ENCODE peak calls at places on chromosomes 5 and 9, in nine cellular contexts. One of them, this sample, is unnamed.

GRCh38 chr5:166907314-166907713 is 1384.1 kb upstream of the WWC1 start:
- DNase-seq in IMR-90: no peak
- DNase-seq in HCT116: no peak
- DNase-seq in A549: no peak
- DNase-seq in ascending aorta: no peak
- DNase-seq in adrenal gland: no peak
- DNase-seq in mammary epithelial cell: peak; percentile 26
- DNase-seq in hepatocyte: no peak
- DNase-seq in psoas muscle: no peak
- DNase-seq in this sample: no peak

GRCh38 chr9:124779368-124780059 is 2.6 kb downstream of the OLFML2A start:
- DNase-seq in IMR-90: peak; percentile 98
- DNase-seq in HCT116: no peak
- DNase-seq in A549: peak; percentile 89
- DNase-seq in ascending aorta: no peak
- DNase-seq in adrenal gland: peak; percentile 42
- DNase-seq in mammary epithelial cell: peak; percentile 90
- DNase-seq in hepatocyte: peak; percentile 64
- DNase-seq in psoas muscle: peak; percentile 37
- DNase-seq in this sample: peak; percentile 93

GRCh38 chr9:3648722-3649121 is 122.9 kb upstream of the RFX3 start:
- DNase-seq in IMR-90: no peak
- DNase-seq in HCT116: no peak
- DNase-seq in A549: no peak
- DNase-seq in ascending aorta: no peak
- DNase-seq in adrenal gland: no peak
- DNase-seq in mammary epithelial cell: no peak
- DNase-seq in hepatocyte: no peak
- DNase-seq in psoas muscle: no peak
- DNase-seq in this sample: no peak

GRCh38 chr5:153629027-153629426 is 138.6 kb downstream of the GRIA1 start:
- DNase-seq in IMR-90: peak; percentile 97
- DNase-seq in HCT116: peak; percentile 26
- DNase-seq in A549: no peak
- DNase-seq in ascending aorta: peak; percentile 93
- DNase-seq in adrenal gland: peak; percentile 75
- DNase-seq in mammary epithelial cell: peak; percentile 92
- DNase-seq in hepatocyte: peak; percentile 53
- DNase-seq in psoas muscle: no peak
- DNase-seq in this sample: peak; percentile 98

GRCh38 chr5:88727705-88728313 is 155.2 kb downstream of the MEF2C start:
- DNase-seq in IMR-90: peak; percentile 24
- DNase-seq in HCT116: peak; percentile 15
- DNase-seq in A549: no peak
- DNase-seq in ascending aorta: no peak
- DNase-seq in adrenal gland: no peak
- DNase-seq in mammary epithelial cell: no peak
- DNase-seq in hepatocyte: peak; percentile 46
- DNase-seq in psoas muscle: no peak
- DNase-seq in this sample: no peak

GRCh38 chr5:151758141-151758429 is 346 bp downstream of the ATOX1 start:
- DNase-seq in IMR-90: no peak
- DNase-seq in HCT116: no peak
- DNase-seq in A549: peak; percentile 38
- DNase-seq in ascending aorta: no peak
- DNase-seq in adrenal gland: no peak
- DNase-seq in mammary epithelial cell: no peak
- DNase-seq in hepatocyte: no peak
- DNase-seq in psoas muscle: no peak
- DNase-seq in this sample: no peak

GRCh38 chr9:78860806-78861475 is 564.0 kb downstream of the PSAT1 start:
- DNase-seq in IMR-90: peak; percentile 82
- DNase-seq in HCT116: no peak
- DNase-seq in A549: no peak
- DNase-seq in ascending aorta: no peak
- DNase-seq in adrenal gland: no peak
- DNase-seq in mammary epithelial cell: peak; percentile 78
- DNase-seq in hepatocyte: no peak
- DNase-seq in psoas muscle: no peak
- DNase-seq in this sample: no peak

GRCh38 chr5:133285583-133286021 is 233.8 kb downstream of the HSPA4 start:
- DNase-seq in IMR-90: peak; percentile 51
- DNase-seq in HCT116: no peak
- DNase-seq in A549: peak; percentile 46
- DNase-seq in ascending aorta: no peak
- DNase-seq in adrenal gland: peak; percentile 51
- DNase-seq in mammary epithelial cell: peak; percentile 97
- DNase-seq in hepatocyte: no peak
- DNase-seq in psoas muscle: peak; percentile 96
- DNase-seq in this sample: no peak

GRCh38 chr5:79183617-79184016 is 52.3 kb upstream of the JMY start:
- DNase-seq in IMR-90: no peak
- DNase-seq in HCT116: no peak
- DNase-seq in A549: no peak
- DNase-seq in ascending aorta: no peak
- DNase-seq in adrenal gland: no peak
- DNase-seq in mammary epithelial cell: peak; percentile 66
- DNase-seq in hepatocyte: no peak
- DNase-seq in psoas muscle: no peak
- DNase-seq in this sample: no peak

GRCh38 chr5:114450516-114450909 is 88.6 kb downstream of the KCNN2 start:
- DNase-seq in IMR-90: peak; percentile 8
- DNase-seq in HCT116: no peak
- DNase-seq in A549: peak; percentile 2
- DNase-seq in ascending aorta: no peak
- DNase-seq in adrenal gland: no peak
- DNase-seq in mammary epithelial cell: no peak
- DNase-seq in hepatocyte: peak; percentile 26
- DNase-seq in psoas muscle: no peak
- DNase-seq in this sample: no peak

DNA sequence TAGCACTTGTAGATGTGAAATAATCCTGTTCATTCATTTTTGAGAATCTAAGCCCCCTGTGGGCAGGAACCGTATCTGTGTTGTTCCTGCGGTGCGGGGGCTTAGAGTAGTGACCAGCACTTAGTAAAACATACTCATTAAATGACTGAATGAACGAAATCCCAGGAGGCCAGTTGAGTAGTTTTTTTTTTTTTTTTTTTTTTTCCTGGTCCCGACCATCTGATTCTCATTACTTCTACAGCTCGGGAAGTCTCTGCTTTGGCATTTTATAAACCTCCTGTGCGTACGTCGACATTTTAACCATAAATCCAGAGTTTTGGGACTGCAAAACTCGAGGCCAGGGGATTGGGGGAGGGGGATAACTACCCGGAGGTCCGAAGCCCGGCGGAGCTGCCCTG is 31.5 kb upstream of the SPRY4 start:
- DNase-seq in IMR-90: peak; percentile 79
- DNase-seq in HCT116: no peak
- DNase-seq in A549: no peak
- DNase-seq in ascending aorta: no peak
- DNase-seq in adrenal gland: no peak
- DNase-seq in mammary epithelial cell: no peak
- DNase-seq in hepatocyte: no peak
- DNase-seq in psoas muscle: no peak
- DNase-seq in this sample: no peak
- H3K4me3 ChIP-seq in IMR-90: peak overlapping the region; percentile 46
- H3K4me3 ChIP-seq in HCT116: peak overlapping the region; percentile 25
- H3K4me3 ChIP-seq in A549: peak overlapping the region; percentile 68
- H3K4me3 ChIP-seq in ascending aorta: peak overlapping the region; percentile 89
- H3K4me3 ChIP-seq in adrenal gland: peak overlapping the region; percentile 60
- H3K4me3 ChIP-seq in mammary epithelial cell: peak overlapping the region; percentile 69
- H3K4me3 ChIP-seq in hepatocyte: peak overlapping the region; percentile 42
- H3K4me3 ChIP-seq in psoas muscle: peak overlapping the region; percentile 68
- H3K4me3 ChIP-seq in this sample: peak overlapping the region; percentile 42

DNA sequence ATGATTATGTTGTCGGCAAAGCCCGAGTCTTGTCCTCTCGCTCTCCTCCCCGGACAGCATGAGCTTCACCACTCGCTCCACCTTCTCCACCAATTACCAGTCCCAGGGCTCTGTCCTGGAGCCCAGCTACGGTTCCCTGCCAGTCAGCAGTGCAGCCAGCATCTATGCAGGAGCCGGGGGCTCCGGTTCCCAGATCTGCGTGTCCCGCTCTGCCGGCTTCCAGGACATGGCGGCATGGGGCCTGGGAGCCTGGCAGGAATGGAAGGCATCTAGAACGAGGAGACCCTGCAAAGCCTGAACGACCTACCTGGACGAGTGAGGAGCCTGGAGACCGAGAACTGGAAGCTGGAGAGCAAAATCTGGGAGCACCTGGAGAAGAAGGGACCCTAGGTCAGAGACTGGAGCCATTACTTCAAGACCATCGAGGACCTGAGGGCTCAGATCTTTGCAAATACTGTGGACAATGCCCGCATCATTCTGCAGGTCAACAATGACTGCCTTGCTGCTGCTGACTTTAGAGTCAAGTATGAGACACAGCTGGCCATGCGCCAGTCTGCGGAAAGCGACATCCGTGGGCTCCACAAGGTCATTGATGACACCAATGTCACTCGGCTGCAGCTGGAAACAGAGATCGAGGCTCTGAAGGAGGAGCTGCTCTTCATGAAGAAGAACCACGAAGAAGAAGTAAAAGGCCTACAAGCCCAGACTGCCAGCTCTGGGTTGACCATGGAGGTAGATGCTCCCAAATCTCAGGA is 101.3 kb upstream of the MAN2A1 start:
- DNase-seq in IMR-90: no peak
- DNase-seq in HCT116: no peak
- DNase-seq in A549: no peak
- DNase-seq in ascending aorta: no peak
- DNase-seq in adrenal gland: no peak
- DNase-seq in mammary epithelial cell: no peak
- DNase-seq in hepatocyte: no peak
- DNase-seq in psoas muscle: no peak
- DNase-seq in this sample: no peak
- H3K27ac ChIP-seq in IMR-90: no peak overlapping the region
- H3K27ac ChIP-seq in HCT116: no peak overlapping the region
- H3K27ac ChIP-seq in A549: no peak overlapping the region
- H3K27ac ChIP-seq in ascending aorta: no peak overlapping the region
- H3K27ac ChIP-seq in adrenal gland: no peak overlapping the region
- H3K27ac ChIP-seq in mammary epithelial cell: no peak overlapping the region
- H3K27ac ChIP-seq in hepatocyte: no peak overlapping the region
- H3K27ac ChIP-seq in psoas muscle: no peak overlapping the region
- H3K27ac ChIP-seq in this sample: no peak overlapping the region

DNA sequence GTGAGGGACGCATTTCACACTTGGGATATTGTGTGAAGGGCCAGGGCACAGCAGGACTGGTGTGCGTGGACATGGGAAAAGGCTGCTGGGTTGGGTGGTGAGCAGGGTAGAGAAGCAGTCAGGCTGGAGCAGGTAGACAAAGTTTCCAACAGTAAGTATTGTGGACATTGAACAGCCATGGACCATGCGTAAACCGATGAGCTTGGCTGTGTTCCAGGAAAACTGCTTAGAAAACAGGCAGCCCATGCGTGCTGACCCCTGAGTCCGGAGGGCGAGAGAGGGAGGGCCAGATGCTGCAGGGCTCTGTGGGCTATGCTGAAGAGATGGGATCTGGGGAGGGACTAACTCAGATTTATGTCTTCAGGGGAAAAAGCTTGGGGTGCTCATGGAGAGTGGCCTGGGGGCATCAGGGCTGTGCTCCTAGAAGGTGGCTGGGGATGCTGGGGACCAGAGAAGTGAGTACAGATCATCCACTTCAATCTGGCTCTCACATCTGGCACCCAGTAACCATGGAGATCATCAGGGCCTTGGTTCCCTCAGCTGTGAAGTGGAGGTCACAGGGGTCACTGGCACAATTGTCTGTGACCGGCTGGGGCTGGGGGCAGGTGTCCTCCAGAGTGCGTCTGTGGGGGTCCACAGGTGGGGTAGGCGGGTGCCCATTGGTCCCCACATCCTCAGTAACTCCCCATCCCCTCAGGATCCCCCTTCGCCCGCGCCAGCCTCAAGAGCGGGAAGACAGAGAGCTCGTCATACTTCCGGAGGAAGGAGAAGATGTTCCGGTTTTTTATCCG is 93.3 kb downstream of the CACNA1B start:
- DNase-seq in IMR-90: no peak
- DNase-seq in HCT116: no peak
- DNase-seq in A549: no peak
- DNase-seq in ascending aorta: peak; percentile 53
- DNase-seq in adrenal gland: peak; percentile 39
- DNase-seq in mammary epithelial cell: no peak
- DNase-seq in hepatocyte: peak; percentile 13
- DNase-seq in psoas muscle: peak; percentile 23
- DNase-seq in this sample: no peak
- H3K9me3 ChIP-seq in IMR-90: peaks cover 67% of the 10 kb centered on the region
- H3K9me3 ChIP-seq in HCT116: no peaks in the 10 kb centered on the region
- H3K9me3 ChIP-seq in A549: no peaks in the 10 kb centered on the region
- H3K9me3 ChIP-seq in ascending aorta: no peaks in the 10 kb centered on the region
- H3K9me3 ChIP-seq in adrenal gland: no peaks in the 10 kb centered on the region
- H3K9me3 ChIP-seq in mammary epithelial cell: peaks cover 24% of the 10 kb centered on the region
- H3K9me3 ChIP-seq in hepatocyte: no peaks in the 10 kb centered on the region
- H3K9me3 ChIP-seq in psoas muscle: no peaks in the 10 kb centered on the region
- H3K9me3 ChIP-seq in this sample: no peaks in the 10 kb centered on the region

GRCh38 chr5:71786337-71787060 is 67.4 kb downstream of the CARTPT start:
- DNase-seq in IMR-90: no peak
- DNase-seq in HCT116: no peak
- DNase-seq in A549: no peak
- DNase-seq in ascending aorta: no peak
- DNase-seq in adrenal gland: no peak
- DNase-seq in mammary epithelial cell: no peak
- DNase-seq in hepatocyte: no peak
- DNase-seq in psoas muscle: no peak
- DNase-seq in this sample: no peak

GRCh38 chr5:71782393-71782770 is 63.3 kb downstream of the CARTPT start:
- DNase-seq in IMR-90: no peak
- DNase-seq in HCT116: no peak
- DNase-seq in A549: no peak
- DNase-seq in ascending aorta: no peak
- DNase-seq in adrenal gland: no peak
- DNase-seq in mammary epithelial cell: peak; percentile 17
- DNase-seq in hepatocyte: no peak
- DNase-seq in psoas muscle: no peak
- DNase-seq in this sample: no peak

GRCh38 chr5:71780597-71780996 is 61.5 kb downstream of the CARTPT start:
- DNase-seq in IMR-90: no peak
- DNase-seq in HCT116: no peak
- DNase-seq in A549: no peak
- DNase-seq in ascending aorta: peak; percentile 61
- DNase-seq in adrenal gland: no peak
- DNase-seq in mammary epithelial cell: no peak
- DNase-seq in hepatocyte: no peak
- DNase-seq in psoas muscle: no peak
- DNase-seq in this sample: no peak

GRCh38 chr5:71782771-71783770 is 64.0 kb downstream of the CARTPT start:
- DNase-seq in IMR-90: peak; percentile 75
- DNase-seq in HCT116: peak; percentile 59
- DNase-seq in A549: peak; percentile 41
- DNase-seq in ascending aorta: peak; percentile 92
- DNase-seq in adrenal gland: peak; percentile 95
- DNase-seq in mammary epithelial cell: peak; percentile 47
- DNase-seq in hepatocyte: peak; percentile 90
- DNase-seq in psoas muscle: peak; percentile 86
- DNase-seq in this sample: peak; percentile 79

DNA sequence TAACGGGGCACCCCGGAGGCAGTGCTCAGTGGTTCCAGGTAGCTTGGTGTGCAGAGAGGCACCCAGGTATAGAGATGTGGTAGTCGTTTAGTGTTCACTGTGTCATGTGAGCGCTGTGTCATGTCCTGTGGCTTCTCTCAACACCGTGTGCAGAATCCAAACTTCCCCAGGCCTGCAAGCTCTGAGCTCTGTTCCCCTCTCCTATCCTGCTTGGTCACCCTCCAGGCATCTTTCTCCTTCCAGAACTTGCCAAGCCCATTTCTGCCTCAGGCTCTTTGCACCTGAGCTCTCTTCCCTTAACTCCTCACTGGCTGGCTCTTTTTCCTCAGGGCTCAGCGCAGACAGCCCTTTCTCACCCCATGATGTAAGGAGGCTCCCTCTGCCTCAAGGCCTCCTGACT is 64.8 kb downstream of the CARTPT start:
- DNase-seq in IMR-90: no peak
- DNase-seq in HCT116: no peak
- DNase-seq in A549: no peak
- DNase-seq in ascending aorta: no peak
- DNase-seq in adrenal gland: no peak
- DNase-seq in mammary epithelial cell: peak; percentile 14
- DNase-seq in hepatocyte: no peak
- DNase-seq in psoas muscle: no peak
- DNase-seq in this sample: no peak
- H3K4me3 ChIP-seq in IMR-90: no peak overlapping the region
- H3K4me3 ChIP-seq in HCT116: no peak overlapping the region
- H3K4me3 ChIP-seq in A549: no peak overlapping the region
- H3K4me3 ChIP-seq in ascending aorta: peak overlapping the region; percentile 49
- H3K4me3 ChIP-seq in adrenal gland: no peak overlapping the region
- H3K4me3 ChIP-seq in mammary epithelial cell: no peak overlapping the region
- H3K4me3 ChIP-seq in hepatocyte: no peak overlapping the region
- H3K4me3 ChIP-seq in psoas muscle: no peak overlapping the region
- H3K4me3 ChIP-seq in this sample: no peak overlapping the region